ENCODE peak calls at places on chromosomes 12 and 14, in six cellular contexts. R, K, T, Y, N and Z are unnamed samples.

GRCh38 chr12:9351136-9351535 is 142.9 kb upstream of the PZP start:
- DNase-seq in T (no peak), R (no peak), K (no peak), N (no peak), Y (no peak), Z (no peak)

GRCh38 chr14:65551019-65551643 is 138.6 kb downstream of the FUT8 start:
- DNase-seq in R (no peak), T (no peak), Y (no peak), N (no peak), K (no peak), Z (no peak)

GRCh38 chr14:85421166-85421877 is 108.6 kb upstream of the FLRT2 start:
- DNase-seq in K (peak; percentile 95), R (no peak), N (no peak), T (peak; percentile 83), Y (no peak), Z (no peak)

GRCh38 chr12:116244001-116244400 is 33.5 kb downstream of the MED13L start:
- DNase-seq in R (no peak), N (no peak), K (peak; percentile 81), Y (no peak), T (peak; percentile 74), Z (no peak)

GRCh38 chr12:120012067-120012621 is 23.1 kb downstream of the BICDL1 start:
- DNase-seq in K (peak; percentile 23), Y (peak; percentile 95), N (peak; percentile 43), R (no peak), T (peak; percentile 1), Z (peak; percentile 37)

GRCh38 chr12:103560604-103561101 is 26.4 kb upstream of the STAB2 start:
- DNase-seq in R (no peak), N (no peak), Y (peak; percentile 98), K (peak; percentile 96), T (peak; percentile 98), Z (no peak)

GRCh38 chr14:71117839-71118743 is 210.8 kb downstream of the PCNX1 start:
- DNase-seq in K (peak; percentile 93), R (peak; percentile 36), Y (peak; percentile 88), T (peak; percentile 78), N (no peak), Z (no peak)

GRCh38 chr12:106248177-106248848 is 493 bp upstream of the CKAP4 start:
- DNase-seq in N (peak; percentile 61), R (no peak), Y (peak; percentile 75), T (peak; percentile 81), K (peak; percentile 90), Z (peak; percentile 47)

GRCh38 chr14:50362791-50363733 is 33.6 kb downstream of the CDKL1 start:
- DNase-seq in R (no peak), Y (no peak), T (peak; percentile 14), K (peak; percentile 11), N (no peak), Z (no peak)

GRCh38 chr12:67698711-67699603 is 50.4 kb downstream of the DYRK2 start:
- DNase-seq in T (peak; percentile 52), K (peak; percentile 71), N (no peak), R (no peak), Y (peak; percentile 4), Z (no peak)

GRCh38 chr12:117125275-117125613 is 26.0 kb upstream of the TESC start:
- DNase-seq in R (no peak), N (no peak), T (peak; percentile 24), Y (peak; percentile 30), K (peak; percentile 70), Z (no peak)

GRCh38 chr12:47068539-47068938 is 10.9 kb upstream of the PCED1B start:
- DNase-seq in T (no peak), K (peak; percentile 37), Y (no peak), R (no peak), N (peak; percentile 70), Z (no peak)

GRCh38 chr14:104137297-104138097 is 890 bp upstream of the KIF26A start:
- DNase-seq in T (peak; percentile 4), R (no peak), Y (peak; percentile 84), K (peak; percentile 69), N (peak; percentile 84), Z (peak; percentile 84)

GRCh38 chr14:104139460-104140212 is 1.2 kb downstream of the KIF26A start:
- DNase-seq in K (no peak), T (no peak), N (peak; percentile 36), Y (no peak), R (no peak), Z (no peak)

GRCh38 chr14:104136472-104137296 is 1.7 kb upstream of the KIF26A start:
- DNase-seq in Y (no peak), T (no peak), K (no peak), R (no peak), N (peak; percentile 36), Z (no peak)

GRCh38 chr14:104138891-104139459 is 588 bp downstream of the KIF26A start:
- DNase-seq in R (no peak), T (no peak), N (no peak), K (peak; percentile 19), Y (peak; percentile 22), Z (no peak)

GRCh38 chr14:104138098-104138890 is at the start of gene KIF26A:
- DNase-seq in Y (peak; percentile 31), K (peak; percentile 61), R (no peak), N (peak; percentile 79), T (no peak), Z (peak; percentile 82)
- H4K8ac ChIP-seq in Y (peak within 1 kb of the TSS; percentile 65), K (peak within 1 kb of the TSS; percentile 75), R (peak within 1 kb of the TSS; percentile 43), N (no peak within 1 kb of the TSS), T (no peak within 1 kb of the TSS), Z (peak within 1 kb of the TSS; percentile 43)

DNA sequence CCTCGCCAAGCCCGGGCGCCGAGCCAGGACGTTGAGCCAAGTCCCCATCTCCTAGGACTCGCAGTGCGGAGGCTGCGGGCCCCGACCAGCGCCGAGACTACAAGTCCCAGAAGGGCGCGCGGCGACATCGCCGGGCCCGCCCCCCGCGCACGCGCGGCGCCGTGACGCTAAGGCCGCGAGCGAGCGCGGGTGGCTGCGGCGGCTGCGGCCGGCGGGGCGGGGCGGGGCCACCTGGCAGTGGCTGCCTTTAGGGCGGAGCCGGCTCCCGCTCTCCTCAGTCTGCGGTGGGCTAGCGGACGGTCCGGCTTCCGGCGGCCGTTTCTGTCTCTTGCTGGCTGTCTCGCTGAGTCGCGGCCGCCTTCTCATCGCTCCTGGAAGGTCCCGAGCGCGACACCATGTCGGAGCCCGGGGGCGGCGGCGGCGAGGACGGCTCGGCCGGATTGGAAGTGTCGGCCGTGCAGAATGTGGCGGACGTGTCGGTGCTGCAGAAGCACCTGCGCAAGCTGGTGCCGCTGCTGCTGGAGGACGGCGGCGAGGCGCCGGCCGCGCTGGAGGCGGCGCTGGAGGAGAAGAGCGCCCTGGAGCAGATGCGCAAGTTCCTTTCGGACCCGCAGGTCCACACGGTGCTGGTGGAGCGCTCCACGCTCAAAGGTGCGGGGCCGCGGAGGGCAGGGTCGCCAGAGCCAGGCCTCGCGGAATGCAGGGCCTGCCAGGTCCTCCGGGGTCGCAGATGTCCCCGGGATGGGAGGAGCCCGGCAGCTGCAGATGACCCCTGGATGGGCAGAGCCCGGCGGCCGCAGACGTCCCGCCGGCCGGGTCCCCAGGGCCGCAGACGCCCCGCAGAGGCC is at the start of gene DYNC1H1:
- DNase-seq in K (peak; percentile 89), R (peak; percentile 64), N (peak; percentile 93), Y (peak; percentile 97), T (peak; percentile 94), Z (peak; percentile 89)
- H3K18ac ChIP-seq in K (peak within 1 kb of the TSS; percentile 91), R (peak within 1 kb of the TSS; percentile 60), N (peak within 1 kb of the TSS; percentile 56), Y (peak within 1 kb of the TSS; percentile 25), T (peak within 1 kb of the TSS; percentile 50), Z (peak within 1 kb of the TSS; percentile 99)

GRCh38 chr12:112574896-112575558 is 156.3 kb downstream of the PTPN11 start:
- DNase-seq in Y (no peak), R (no peak), T (no peak), N (no peak), K (no peak), Z (no peak)
- H4K91ac ChIP-seq in Y (no peak overlapping the region), R (no peak overlapping the region), T (no peak overlapping the region), N (no peak overlapping the region), K (no peak overlapping the region), Z (no peak overlapping the region)

DNA sequence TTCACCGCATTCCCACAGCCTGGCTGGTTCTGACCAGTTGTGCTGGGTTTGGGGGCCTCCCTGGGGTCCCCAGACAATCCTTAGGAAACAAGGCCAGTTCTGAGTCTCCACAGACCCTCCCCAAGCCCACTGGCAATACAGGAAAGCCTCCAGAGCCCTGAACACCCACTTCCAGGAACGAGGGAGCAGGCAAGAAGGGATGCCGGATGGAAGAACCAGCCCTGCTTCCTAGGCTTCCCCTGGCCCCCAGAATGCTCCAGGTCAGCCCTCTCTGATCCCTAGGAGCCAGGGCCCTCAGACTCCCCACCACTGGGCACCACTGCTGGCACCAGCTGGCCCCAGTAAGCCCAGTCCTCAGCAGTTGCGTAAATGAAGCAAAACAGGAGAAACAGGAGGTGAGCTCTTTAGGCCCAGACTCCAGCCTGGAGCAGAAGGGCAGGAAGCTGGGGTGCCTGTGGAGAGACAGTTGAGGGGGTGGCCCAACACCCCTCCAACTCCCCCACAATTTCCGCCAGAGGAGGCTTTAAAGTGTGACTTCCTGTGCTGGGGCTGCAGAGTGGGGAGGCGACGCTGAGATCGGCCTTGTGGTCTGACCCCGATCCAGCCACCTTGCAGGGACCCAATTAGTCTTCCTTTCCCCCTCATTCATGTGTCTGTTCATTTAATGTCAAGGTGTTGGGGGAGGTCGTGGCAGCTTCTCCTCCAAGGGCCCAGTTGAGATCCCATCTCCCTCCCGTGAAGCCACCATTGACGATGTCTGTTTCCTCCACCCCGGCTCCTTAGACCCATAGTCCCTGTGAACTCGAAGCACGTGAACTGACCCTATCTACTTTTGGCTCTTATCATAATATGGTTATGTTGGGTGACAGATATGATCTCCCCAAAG is 4.8 kb downstream of the TNFRSF1A start:
- DNase-seq in Y (peak; percentile 48), N (no peak), T (no peak), R (no peak), K (no peak), Z (no peak)
- H4K8ac ChIP-seq in Y (peak overlapping the region; percentile 83), N (no peak overlapping the region), T (peak overlapping the region; percentile 74), R (peak overlapping the region; percentile 93), K (peak overlapping the region; percentile 99), Z (no peak overlapping the region)

DNA sequence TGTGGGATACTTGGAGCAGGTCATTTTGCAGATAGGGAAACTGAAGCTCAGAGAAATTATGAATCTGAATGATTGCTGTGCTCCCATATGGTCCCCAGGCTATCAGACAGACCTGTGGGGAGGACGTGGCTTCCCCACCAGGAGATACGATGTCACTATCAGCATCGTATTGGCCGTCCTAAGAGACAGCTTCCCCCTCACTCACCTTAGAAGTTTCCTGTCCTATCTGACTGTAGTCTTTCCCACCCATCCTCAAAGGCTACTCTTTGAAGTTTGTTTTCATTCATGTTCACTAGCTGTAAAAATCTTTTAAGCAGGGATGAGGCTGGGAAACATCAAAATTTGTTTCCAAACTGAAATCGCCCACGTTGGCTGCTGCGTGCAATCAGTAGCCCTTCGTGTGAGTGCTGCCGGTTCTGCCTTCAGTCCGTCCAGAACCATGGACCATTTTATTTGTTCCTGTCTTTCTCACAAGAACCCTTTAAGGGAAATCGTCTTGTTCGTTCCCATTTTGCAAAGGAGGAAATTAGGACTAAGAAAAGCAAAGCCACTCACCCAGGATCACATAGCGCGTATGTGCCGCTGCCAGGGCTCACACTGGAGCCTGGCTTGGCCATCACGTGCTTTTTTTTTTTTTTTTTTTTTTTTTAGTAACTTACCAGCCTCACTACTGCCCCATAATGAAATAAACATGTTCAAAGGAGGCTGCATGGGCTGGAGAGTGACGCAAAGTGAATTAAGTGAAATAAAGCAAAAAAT is 1.0 kb upstream of the KDM2B start:
- DNase-seq in N (no peak), Y (no peak), K (peak; percentile 68), T (peak; percentile 50), R (no peak), Z (peak; percentile 8)
- H3K18ac ChIP-seq in N (peak overlapping the region; percentile 12), Y (no peak overlapping the region), K (peak overlapping the region; percentile 68), T (peak overlapping the region; percentile 0), R (peak overlapping the region; percentile 73), Z (peak overlapping the region; percentile 91)

GRCh38 chr12:6845395-6845794 is 4.7 kb downstream of the GNB3 start:
- DNase-seq in T (no peak), Y (no peak), N (no peak), K (no peak), R (no peak), Z (no peak)
- H4K91ac ChIP-seq in T (no peak overlapping the region), Y (no peak overlapping the region), N (no peak overlapping the region), K (no peak overlapping the region), R (no peak overlapping the region), Z (no peak overlapping the region)

GRCh38 chr14:89701079-89702043 is 253.2 kb downstream of the EFCAB11 start:
- DNase-seq in Y (peak; percentile 98), T (peak; percentile 62), R (peak; percentile 63), K (peak; percentile 62), N (peak; percentile 90), Z (peak; percentile 65)
- H4K8ac ChIP-seq in Y (peak overlapping the region; percentile 95), T (peak overlapping the region; percentile 88), R (no peak overlapping the region), K (peak overlapping the region; percentile 83), N (no peak overlapping the region), Z (no peak overlapping the region)